ENCODE peak calls at places on chromosomes 5 and 9, in nine cellular contexts. K is right atrium auricular region; L is NCI-H2171 treated with DMSO at 0.1 percent for 48 hours; F is GM10248; P is psoas muscle; M is CD4-positive, alpha-beta T cell; Z is NCI-H2081 treated with DMSO at 0.1 percent for 48 hours; W is naive thymus-derived CD8-positive, alpha-beta T cell; C is stomach. G is an unnamed sample.

GRCh38 chr9:126228779-126229444 is 97.7 kb upstream of the MVB12B start:
- DNase-seq in F (peak; percentile 85), L (peak; percentile 52), Z (peak; percentile 38), W (peak; percentile 29), C (peak; percentile 72), K (peak; percentile 68), P (peak; percentile 76), M (peak; percentile 55), G (peak; percentile 21)

GRCh38 chr5:23820764-23821471 is 313.5 kb downstream of the PRDM9 start:
- DNase-seq in L (peak; percentile 75), P (no peak), M (no peak), W (no peak), C (no peak), F (no peak), K (no peak), Z (peak; percentile 41), G (no peak)

GRCh38 chr5:72407078-72407477 is 86.9 kb downstream of the PTCD2 start:
- DNase-seq in P (no peak), W (no peak), L (no peak), K (no peak), Z (no peak), M (no peak), C (no peak), F (no peak), G (no peak)

GRCh38 chr9:113992994-113993393 is 85.1 kb downstream of the AMBP start:
- DNase-seq in K (no peak), Z (no peak), F (no peak), P (no peak), W (no peak), C (no peak), L (no peak), M (no peak), G (no peak)

GRCh38 chr9:5909999-5910398 is 19.3 kb downstream of the MLANA start:
- DNase-seq in C (no peak), K (no peak), W (no peak), L (no peak), P (no peak), F (no peak), Z (no peak), M (no peak), G (no peak)

GRCh38 chr9:128917151-128917849 is 3.5 kb upstream of the PHYHD1 start:
- DNase-seq in L (no peak), M (no peak), Z (no peak), C (peak; percentile 88), K (peak; percentile 88), F (no peak), P (peak; percentile 91), W (no peak), G (no peak)

GRCh38 chr9:115553082-115553481 is 435.1 kb upstream of the TNC start:
- DNase-seq in M (no peak), K (no peak), C (no peak), L (no peak), W (no peak), F (no peak), P (no peak), Z (no peak), G (no peak)

GRCh38 chr5:82748688-82749091 is 328.5 kb downstream of the TMEM167A start:
- DNase-seq in P (no peak), C (no peak), K (no peak), M (no peak), F (no peak), L (no peak), Z (no peak), W (no peak), G (no peak)

GRCh38 chr9:130194406-130194932 is 22.3 kb downstream of the NCS1 start:
- DNase-seq in L (no peak), F (no peak), P (no peak), M (no peak), Z (no peak), W (no peak), C (no peak), K (no peak), G (no peak)

GRCh38 chr5:150320048-150320555 is 17.4 kb upstream of the ARSI start:
- DNase-seq in M (no peak), L (no peak), P (peak; percentile 82), C (peak; percentile 30), F (no peak), Z (no peak), W (no peak), K (peak; percentile 92), G (no peak)

GRCh38 chr9:94870793-94871558 is 144.5 kb downstream of the AOPEP start:
- DNase-seq in C (no peak), Z (no peak), P (peak; percentile 80), L (no peak), K (no peak), M (peak; percentile 9), W (peak; percentile 57), F (no peak), G (no peak)